ENCODE peak calls at places on chromosomes 3 and 15, in seven cellular contexts. A is mesendoderm, W is H9, O is IMR-90, G is H1, P is mesenchymal stem cell, Z is trophoblast cell. H is an unnamed sample.

GRCh38 chr3:99579965-99580364 is 58.4 kb upstream of the COL8A1 start:
- DNase-seq in A (no peak), Z (no peak), G (no peak), P (no peak), W (no peak), O (no peak), H (no peak)

GRCh38 chr3:77506384-77506783 is 466.5 kb downstream of the ROBO2 start:
- DNase-seq in A (no peak), P (no peak), G (no peak), W (no peak), Z (no peak), O (no peak), H (no peak)

GRCh38 chr3:7070461-7070860 is 209.5 kb downstream of the GRM7 start:
- DNase-seq in A (no peak), P (no peak), W (no peak), Z (no peak), G (no peak), O (no peak), H (no peak)

GRCh38 chr3:41095702-41096101 is 103.6 kb upstream of the CTNNB1 start:
- DNase-seq in Z (no peak), A (no peak), P (no peak), W (no peak), G (no peak), O (no peak), H (no peak)

GRCh38 chr3:116669576-116669975 is 40.0 kb upstream of the TUSC7 start:
- DNase-seq in P (no peak), G (no peak), W (no peak), O (no peak), Z (no peak), A (no peak), H (no peak)

GRCh38 chr3:182618981-182619591 is 174.2 kb upstream of the ATP11B start:
- DNase-seq in A (no peak), P (peak), W (no peak), G (no peak), Z (peak), O (peak), H (no peak)

GRCh38 chr15:66080791-66081475 is 172.6 kb downstream of the MEGF11 start:
- DNase-seq in O (peak), W (peak), P (peak), Z (peak), G (no peak), A (peak), H (no peak)

GRCh38 chr3:64039972-64040733 is 16.9 kb upstream of the PSMD6 start:
- DNase-seq in A (no peak), O (peak), P (no peak), G (no peak), Z (no peak), W (no peak), H (no peak)

GRCh38 chr15:34099914-34100313 is 1.7 kb downstream of the EMC7 start:
- DNase-seq in P (no peak), Z (no peak), O (no peak), A (no peak), W (no peak), G (no peak), H (no peak)

GRCh38 chr3:28856796-28857195 is 424.1 kb upstream of the RBMS3 start:
- DNase-seq in O (peak), P (no peak), G (no peak), Z (no peak), A (no peak), W (no peak), H (no peak)

GRCh38 chr15:40270246-40270995 is 12.4 kb downstream of the ANKRD63 start:
- DNase-seq in P (no peak), O (no peak), W (no peak), A (no peak), Z (no peak), G (no peak), H (no peak)

GRCh38 chr15:71545223-71545760 is 265.1 kb upstream of the NR2E3 start:
- DNase-seq in O (peak), Z (peak), A (no peak), W (no peak), P (no peak), G (no peak), H (no peak)

GRCh38 chr15:61951949-61952348 is 108.3 kb downstream of the VPS13C start:
- DNase-seq in O (peak), G (no peak), P (peak), A (no peak), Z (no peak), W (no peak), H (no peak)

GRCh38 chr3:98962951-98963350 is 61.5 kb upstream of the DCBLD2 start:
- DNase-seq in P (peak), Z (no peak), W (no peak), O (peak), A (no peak), G (no peak), H (no peak)

GRCh38 chr3:108554913-108555571 is 34.2 kb downstream of the CIP2A start:
- DNase-seq in A (no peak), G (no peak), W (no peak), Z (peak), P (no peak), O (no peak), H (no peak)

GRCh38 chr3:97917813-97918536 is 54.3 kb downstream of the RIOX2 start:
- DNase-seq in A (no peak), Z (peak), O (peak), P (peak), W (no peak), G (no peak), H (no peak)

GRCh38 chr15:41495736-41496599 is 2.3 kb downstream of the ITPKA start:
- DNase-seq in P (peak), Z (peak), W (peak), A (peak), O (no peak), G (no peak), H (peak)

GRCh38 chr3:39254806-39255449 is 24.9 kb downstream of the CX3CR1 start:
- DNase-seq in A (no peak), G (no peak), Z (no peak), O (peak), P (peak), W (no peak), H (no peak)

GRCh38 chr3:50562866-50563265 is 4.7 kb downstream of the C3orf18 start:
- DNase-seq in A (no peak), Z (no peak), O (peak), G (no peak), W (no peak), P (no peak), H (no peak)

GRCh38 chr3:129439381-129439816 is 349 bp downstream of the MBD4 start:
- DNase-seq in G (no peak), P (peak), A (peak), O (no peak), W (no peak), Z (peak), H (no peak)

GRCh38 chr15:22226034-22226790 is 145.9 kb downstream of the OR4M2 start:
- DNase-seq in G (no peak), A (no peak), Z (no peak), W (no peak), P (no peak), O (no peak), H (no peak)

GRCh38 chr3:38397320-38397719 is 50.7 kb downstream of the XYLB start:
- DNase-seq in G (no peak), P (peak), Z (peak), O (peak), W (peak), A (peak), H (peak)

GRCh38 chr3:143650827-143651226 is 197.4 kb downstream of the SLC9A9 start:
- DNase-seq in Z (no peak), G (no peak), O (no peak), A (no peak), P (no peak), W (no peak), H (no peak)

GRCh38 chr15:51874751-51875644 is 45.5 kb downstream of the TMOD3 start:
- DNase-seq in G (no peak), W (no peak), Z (peak), A (peak), P (peak), O (peak), H (no peak)

GRCh38 chr3:197613187-197613586 is 57.4 kb upstream of the BDH1 start:
- DNase-seq in P (no peak), W (no peak), G (no peak), Z (no peak), O (no peak), A (no peak), H (no peak)

GRCh38 chr3:149555941-149556340 is 81.4 kb downstream of the TM4SF4 start:
- DNase-seq in G (no peak), Z (no peak), A (peak), O (no peak), W (no peak), P (peak), H (no peak)

GRCh38 chr3:178680037-178680436 is 143.8 kb downstream of the KCNMB2 start:
- DNase-seq in W (no peak), Z (peak), A (no peak), O (no peak), G (no peak), P (no peak), H (no peak)

GRCh38 chr3:178676077-178676476 is 139.8 kb downstream of the KCNMB2 start:
- DNase-seq in Z (no peak), W (no peak), G (no peak), A (no peak), P (no peak), O (no peak), H (no peak)

GRCh38 chr3:178677961-178678360 is 141.7 kb downstream of the KCNMB2 start:
- DNase-seq in Z (no peak), G (no peak), W (no peak), O (no peak), A (no peak), P (no peak), H (no peak)

GRCh38 chr3:178680489-178680888 is 144.3 kb downstream of the KCNMB2 start:
- DNase-seq in O (no peak), P (no peak), W (no peak), A (no peak), G (no peak), Z (no peak), H (no peak)

GRCh38 chr3:178676942-178677606 is 140.8 kb downstream of the KCNMB2 start:
- DNase-seq in Z (no peak), W (no peak), A (no peak), O (no peak), G (no peak), P (peak), H (no peak)
- H2BK5ac ChIP-seq in Z (no peak), W (no peak), A (no peak), O (no peak), G (no peak), P (no peak), H (no peak)

DNA sequence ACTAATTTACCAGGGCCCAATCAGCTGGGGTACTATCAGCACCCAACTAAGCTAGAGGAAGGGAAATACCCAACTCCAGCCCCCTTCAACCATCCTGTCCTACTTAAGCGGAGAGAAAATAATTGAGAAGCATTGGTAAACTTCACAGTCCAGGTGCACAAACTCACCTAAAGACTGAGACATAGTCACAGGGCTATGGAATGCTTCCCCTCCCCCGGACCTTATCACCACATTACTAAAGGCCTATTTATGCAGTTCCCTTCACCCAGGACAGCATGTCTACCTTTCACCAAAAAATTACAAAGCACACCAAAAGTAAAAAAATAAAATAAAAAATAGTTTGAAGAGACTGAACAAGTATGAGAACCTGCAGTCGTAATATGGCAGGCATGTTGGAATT is 47.9 kb downstream of the HOMER2 start:
- DNase-seq in W (no peak), G (no peak), A (no peak), Z (no peak), O (no peak), P (no peak), H (no peak)
- H3K18ac ChIP-seq in W (no peak), G (no peak), A (peak), Z (no peak), O (no peak), P (no peak), H (no peak)

GRCh38 chr15:82129769-82130168 is 84.0 kb upstream of the MEX3B start:
- DNase-seq in A (no peak), O (peak), W (no peak), Z (no peak), G (no peak), P (peak), H (no peak)
- H3K9ac ChIP-seq in A (no peak), O (no peak), W (no peak), Z (no peak), G (no peak), P (peak), H (no peak)

DNA sequence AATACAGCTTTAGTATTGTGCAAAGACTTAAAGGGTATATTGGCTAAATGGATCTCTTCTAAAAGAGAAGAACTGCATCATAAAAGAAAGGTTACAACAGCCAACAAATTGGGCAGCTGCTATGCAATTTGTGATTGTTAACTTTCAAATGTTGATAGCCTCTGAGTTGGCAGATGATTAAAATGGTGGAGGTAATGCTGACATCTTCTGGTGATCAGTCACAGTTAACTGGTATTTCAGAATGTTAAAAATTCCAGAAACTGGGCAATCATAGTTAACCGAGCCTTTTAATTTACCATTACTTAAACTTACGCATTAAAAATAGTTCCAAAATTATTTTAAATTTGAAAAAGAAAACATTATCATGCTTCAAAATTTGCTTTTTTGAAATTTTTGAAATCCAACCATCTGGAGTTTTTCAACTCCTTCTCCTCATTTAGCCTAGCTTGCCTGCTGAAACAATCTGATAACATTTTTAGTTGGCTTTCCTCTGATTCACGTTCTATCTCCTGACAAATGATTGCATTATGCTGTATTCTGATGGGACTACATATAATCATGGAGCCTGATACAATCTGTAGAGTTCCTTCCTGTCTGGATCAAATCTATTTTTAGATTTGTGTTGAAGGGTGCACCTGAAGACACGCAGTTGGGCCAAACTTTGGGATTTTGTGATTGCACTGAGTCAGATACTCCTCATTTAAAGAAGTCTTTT is 144.0 kb upstream of the PDZRN3 start:
- DNase-seq in P (no peak), O (peak), Z (no peak), W (no peak), G (no peak), A (no peak), H (no peak)
- H2BK5ac ChIP-seq in P (no peak), O (no peak), Z (no peak), W (no peak), G (no peak), A (no peak), H (no peak)

DNA sequence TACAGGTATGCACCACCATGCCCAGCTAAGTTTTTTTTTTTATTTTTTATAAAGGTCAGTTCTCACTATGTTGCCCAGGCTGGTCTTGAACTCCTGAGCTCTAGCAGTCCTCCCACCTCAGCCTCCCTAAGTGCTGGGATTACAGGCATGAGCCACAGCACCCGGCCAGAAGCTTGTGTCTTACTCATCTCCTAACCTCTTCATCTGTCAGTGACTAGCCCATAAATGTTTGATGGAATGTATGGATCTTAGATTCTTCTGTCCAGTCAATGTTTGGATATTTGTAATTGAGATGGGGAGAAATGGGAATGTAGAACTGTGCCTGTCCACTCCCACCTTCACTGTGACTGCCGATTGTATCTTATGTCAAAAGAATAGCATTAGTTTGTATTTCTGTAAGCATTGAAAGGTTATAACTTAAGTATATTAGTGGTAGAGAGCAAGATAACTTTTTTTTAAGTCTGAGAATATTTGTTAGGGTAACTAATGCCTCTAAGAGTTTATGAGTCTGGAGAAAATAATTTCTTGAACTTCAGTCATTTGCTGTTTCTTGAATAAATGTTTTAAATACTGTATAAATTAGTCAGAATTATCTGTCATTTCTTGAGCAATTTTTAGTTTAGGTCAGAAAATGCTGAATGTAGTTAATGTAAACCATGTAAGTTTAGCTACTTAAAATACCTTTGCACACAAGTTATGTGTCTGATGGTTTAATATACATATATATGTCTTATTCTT is 215.3 kb upstream of the CGNL1 start:
- DNase-seq in W (no peak), A (no peak), Z (peak), P (peak), G (no peak), O (peak), H (no peak)
- H3K18ac ChIP-seq in W (no peak), A (no peak), Z (no peak), P (no peak), G (no peak), O (peak), H (no peak)

GRCh38 chr3:126476166-126476975 is 680 bp upstream of the ZXDC start:
- DNase-seq in P (no peak), O (peak), G (no peak), W (peak), Z (peak), A (peak), H (peak)
- H3K9ac ChIP-seq in P (peak), O (peak), G (peak), W (peak), Z (peak), A (peak), H (peak)

GRCh38 chr15:81037952-81038743 is 37.4 kb downstream of the TLNRD1 start:
- DNase-seq in A (no peak), P (no peak), G (no peak), W (no peak), Z (no peak), O (no peak), H (no peak)

GRCh38 chr15:81040757-81041156 is 40.0 kb downstream of the TLNRD1 start:
- DNase-seq in G (no peak), Z (no peak), A (no peak), P (no peak), O (no peak), W (no peak), H (no peak)

GRCh38 chr15:81043568-81044301 is 43.0 kb downstream of the TLNRD1 start:
- DNase-seq in P (no peak), W (no peak), G (no peak), Z (no peak), A (no peak), O (no peak), H (no peak)

GRCh38 chr15:81033508-81033907 is 32.8 kb downstream of the TLNRD1 start:
- DNase-seq in W (no peak), A (no peak), G (no peak), O (no peak), Z (no peak), P (no peak), H (no peak)

GRCh38 chr15:81038975-81039607 is 38.4 kb downstream of the TLNRD1 start:
- DNase-seq in Z (no peak), P (no peak), O (no peak), A (no peak), W (no peak), G (no peak), H (no peak)
- H2BK5ac ChIP-seq in Z (no peak), P (no peak), O (no peak), A (no peak), W (no peak), G (no peak), H (no peak)

H was measured in neuronal stem cell.